ENCODE peak calls at places on chromosome 21, in four cellular contexts. M is astrocyte of the cerebellum, C is GM12865, I is B cell. Z is an unnamed sample.

GRCh38 chr21:45379901-45380330 is 25.0 kb upstream of the COL18A1 start:
- DNase-seq in C (no peak), M (no peak), I (no peak), Z (no peak)

GRCh38 chr21:36647279-36648093 is 51.4 kb upstream of the SIM2 start:
- DNase-seq in I (no peak), M (no peak), C (no peak), Z (no peak)

GRCh38 chr21:33587792-33588484 is 546 bp downstream of the DONSON start:
- DNase-seq in C (peak; percentile 61), M (no peak), I (no peak), Z (peak; percentile 67)

GRCh38 chr21:24939288-24939687 is 668.0 kb downstream of the MRPL39 start:
- DNase-seq in M (peak; percentile 13), C (no peak), I (no peak), Z (no peak)

GRCh38 chr21:35904995-35905972 is 155.0 kb downstream of the SETD4 start:
- DNase-seq in C (no peak), I (no peak), M (no peak), Z (no peak)

GRCh38 chr21:45259206-45259795 is 28.4 kb downstream of the POFUT2 start:
- DNase-seq in C (no peak), I (no peak), M (no peak), Z (no peak)

GRCh38 chr21:17045214-17045835 is 467.5 kb upstream of the CXADR start:
- DNase-seq in M (peak; percentile 15), C (peak; percentile 0), I (no peak), Z (no peak)

GRCh38 chr21:19322360-19322759 is 918.8 kb upstream of the TMPRSS15 start:
- DNase-seq in C (no peak), I (no peak), M (no peak), Z (no peak)

GRCh38 chr21:34878501-34878900 is 170.6 kb downstream of the RUNX1 start:
- DNase-seq in I (no peak), M (no peak), C (no peak), Z (no peak)

GRCh38 chr21:36155603-36156338 is 853 bp upstream of the DOP1B start:
- DNase-seq in C (peak; percentile 11), I (no peak), M (no peak), Z (no peak)

GRCh38 chr21:36104306-36105300 is 30.3 kb upstream of the CBR3 start:
- DNase-seq in M (peak; percentile 26), I (peak; percentile 69), C (peak; percentile 31), Z (no peak)

GRCh38 chr21:19553930-19554615 is 1150.5 kb upstream of the TMPRSS15 start:
- DNase-seq in I (no peak), M (no peak), C (no peak), Z (no peak)

GRCh38 chr21:35436899-35437298 is 387.8 kb upstream of the RUNX1 start:
- DNase-seq in M (no peak), C (no peak), I (no peak), Z (no peak)

GRCh38 chr21:45333583-45334121 is 46.0 kb upstream of the POFUT2 start:
- DNase-seq in C (no peak), I (no peak), M (no peak), Z (no peak)

GRCh38 chr21:14543983-14544382 is 2.1 kb downstream of the SAMSN1 start:
- DNase-seq in M (no peak), C (no peak), I (no peak), Z (no peak)

GRCh38 chr21:41466024-41466820 is 40.2 kb downstream of the MX1 start:
- DNase-seq in C (no peak), I (no peak), M (peak; percentile 13), Z (no peak)

GRCh38 chr21:35134299-35134698 is 85.2 kb upstream of the RUNX1 start:
- DNase-seq in C (no peak), I (no peak), M (no peak), Z (peak; percentile 7)

GRCh38 chr21:46667191-46667734 is 31.8 kb downstream of the PRMT2 start:
- DNase-seq in M (no peak), C (peak; percentile 34), I (no peak), Z (peak; percentile 62)

GRCh38 chr21:25563399-25564116 is 43.7 kb downstream of the MRPL39 start:
- DNase-seq in M (no peak), C (peak; percentile 88), I (no peak), Z (no peak)

GRCh38 chr21:26844258-26845065 is 747 bp downstream of the ADAMTS1 start:
- DNase-seq in M (no peak), I (no peak), C (no peak), Z (no peak)

GRCh38 chr21:45607922-45608295 is 35.6 kb upstream of the PCBP3 start:
- DNase-seq in C (no peak), I (no peak), M (no peak), Z (no peak)

GRCh38 chr21:18951291-18952038 is 547.9 kb upstream of the TMPRSS15 start:
- DNase-seq in M (peak; percentile 19), I (peak; percentile 10), C (peak; percentile 7), Z (no peak)

GRCh38 chr21:34915364-34915834 is 133.7 kb downstream of the RUNX1 start:
- DNase-seq in I (no peak), C (no peak), M (no peak), Z (no peak)

GRCh38 chr21:36471254-36471723 is 8.6 kb downstream of the CLDN14 start:
- DNase-seq in M (peak; percentile 22), C (peak; percentile 77), I (no peak), Z (peak; percentile 69)

GRCh38 chr21:46129846-46130651 is 25.3 kb downstream of the FTCD start:
- DNase-seq in I (no peak), M (no peak), C (no peak), Z (no peak)

GRCh38 chr21:33539612-33540011 is 2.3 kb downstream of the GART start:
- DNase-seq in C (no peak), M (no peak), I (no peak), Z (no peak)

GRCh38 chr21:41425954-41426655 is at the start of gene MX1:
- DNase-seq in I (peak; percentile 91), M (peak; percentile 8), C (peak; percentile 97), Z (peak; percentile 92)

GRCh38 chr21:23951251-23951650 is 1656.0 kb downstream of the MRPL39 start:
- DNase-seq in C (no peak), I (no peak), M (peak; percentile 6), Z (no peak)

GRCh38 chr21:14889080-14889805 is 175.6 kb downstream of the NRIP1 start:
- DNase-seq in I (no peak), M (peak; percentile 93), C (no peak), Z (no peak)

DNA sequence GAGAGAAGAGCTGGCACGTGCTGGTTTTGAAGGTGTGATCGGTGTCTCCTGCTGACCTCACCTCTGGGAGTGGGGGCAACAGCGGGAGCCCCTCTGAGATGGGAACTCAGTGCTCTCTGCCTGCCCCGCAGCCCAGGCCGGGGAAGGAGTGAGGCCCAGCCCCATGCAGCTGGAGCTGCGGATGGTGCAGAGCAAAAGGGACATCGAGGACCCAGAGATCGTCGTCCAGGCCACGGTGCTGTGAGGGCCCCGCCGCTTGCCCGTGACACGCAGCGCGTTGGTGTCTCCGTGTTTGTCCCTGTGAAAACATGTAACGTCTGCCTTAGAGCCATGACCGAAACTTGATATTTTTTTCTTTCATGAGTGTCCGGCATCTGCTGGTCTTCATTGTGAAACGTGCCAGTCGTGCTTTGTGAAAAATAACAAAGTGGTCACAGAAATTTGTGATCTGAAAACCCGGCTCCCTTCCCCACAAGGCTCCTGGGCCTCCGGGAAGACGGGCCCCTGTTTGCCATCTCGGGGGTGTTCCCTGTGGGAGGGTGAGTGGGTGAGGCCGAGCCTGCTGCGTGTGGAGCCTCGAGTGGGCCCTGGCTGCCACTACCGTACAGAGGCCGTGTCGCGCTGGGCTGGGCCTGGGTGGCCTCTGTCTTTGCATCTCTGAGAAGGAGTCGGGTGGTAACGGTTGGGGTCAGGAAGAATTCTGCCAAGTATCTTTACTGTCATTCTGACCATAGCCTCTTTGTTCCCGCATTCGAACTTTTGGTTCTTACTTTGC is 20.1 kb downstream of the CSTB start:
- DNase-seq in I (no peak), C (no peak), M (no peak), Z (no peak)
- TF ChIP-seq CTCF in I (no peak), C (no peak), M (no peak), Z (no peak)

DNA sequence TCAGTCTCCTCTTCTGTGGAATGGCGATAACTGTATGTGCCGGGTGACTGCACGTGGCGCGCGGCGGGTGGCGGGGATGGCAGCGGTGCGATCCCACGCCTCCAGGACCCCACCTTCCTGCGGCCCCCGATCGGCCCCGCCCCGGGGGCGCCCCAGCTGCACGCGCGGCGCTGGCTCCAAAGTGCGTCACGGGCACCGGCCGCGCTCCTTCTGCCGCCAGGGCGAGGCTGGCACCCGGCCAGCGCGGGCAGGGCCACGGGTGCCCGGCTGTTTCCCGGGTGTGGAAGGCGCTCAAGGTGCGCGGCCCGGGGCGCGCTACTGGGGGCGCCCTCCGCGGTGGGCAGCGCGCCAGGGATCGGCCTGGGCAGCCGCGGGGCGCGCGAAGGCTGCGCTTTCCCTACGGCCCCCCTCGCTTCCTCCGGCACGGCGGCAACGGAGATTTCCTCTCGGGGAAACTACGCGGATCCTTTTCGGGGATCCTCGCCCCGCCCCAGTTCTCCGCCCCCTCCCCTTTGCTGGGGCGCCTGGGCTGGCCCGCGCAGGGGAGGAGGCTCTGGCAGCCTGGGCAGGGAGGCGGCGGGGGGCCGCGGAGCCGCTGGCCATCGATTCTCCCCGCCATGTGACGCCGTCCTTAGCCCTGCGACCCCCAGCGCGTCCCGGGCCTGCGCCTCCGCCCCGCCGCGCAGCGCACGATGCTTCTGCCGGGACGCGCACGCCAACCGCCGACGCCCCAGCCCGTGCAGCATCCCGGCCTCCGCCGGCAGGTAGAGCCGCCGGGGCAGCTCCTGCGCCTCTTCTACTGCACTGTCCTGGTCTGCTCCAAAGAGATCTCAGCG is at the start of gene EVA1C:
- DNase-seq in I (peak; percentile 38), C (no peak), M (no peak), Z (peak; percentile 33)
- TF ChIP-seq CTCF in I (no peak), C (no peak), M (no peak), Z (no peak)

GRCh38 chr21:42676799-42677198 is 23.4 kb downstream of the PDE9A start:
- DNase-seq in M (no peak), C (no peak), I (no peak), Z (no peak)

GRCh38 chr21:42673633-42674328 is 20.4 kb downstream of the PDE9A start:
- DNase-seq in C (no peak), M (no peak), I (no peak), Z (no peak)

GRCh38 chr21:42677339-42678117 is 24.1 kb downstream of the PDE9A start:
- DNase-seq in I (no peak), M (peak; percentile 89), C (no peak), Z (no peak)

GRCh38 chr21:42674351-42674940 is 21.0 kb downstream of the PDE9A start:
- DNase-seq in I (no peak), C (no peak), M (no peak), Z (no peak)

GRCh38 chr21:42675403-42675802 is 22.0 kb downstream of the PDE9A start:
- DNase-seq in M (no peak), C (no peak), I (no peak), Z (no peak)
- TF ChIP-seq CTCF in M (no peak), C (no peak), I (no peak), Z (no peak)

DNA sequence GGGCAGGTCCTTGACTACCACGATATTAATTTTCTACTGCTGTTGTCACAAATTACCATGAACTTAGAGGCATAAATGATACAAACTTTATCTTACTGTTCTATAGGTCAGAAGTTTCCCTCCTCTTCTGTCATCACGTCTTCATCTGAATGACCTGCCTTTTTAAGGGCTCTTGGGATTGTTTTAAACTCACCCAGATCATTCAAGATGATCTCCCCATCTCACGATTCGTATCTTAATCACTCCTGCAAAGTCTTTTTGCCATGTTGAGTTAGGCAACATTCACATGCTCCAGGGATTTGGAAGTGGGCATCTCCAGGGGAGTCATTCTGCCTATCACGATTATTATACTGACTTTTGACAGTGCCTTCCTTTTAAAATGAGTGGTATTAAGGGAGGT is 32.1 kb downstream of the NCAM2 start:
- DNase-seq in M (no peak), I (no peak), C (no peak), Z (no peak)
- TF ChIP-seq CTCF in M (no peak), I (no peak), C (no peak), Z (no peak)

Z was measured in GM13976.